ENCODE peak calls at places on chromosomes 2 and 18, in seven cellular contexts. Q is AG09309, D is H1, J is cardiac muscle cell, S is AG10803, R is cardiac fibroblast, W is thyroid gland. K is an unnamed sample.

GRCh38 chr2:239025081-239025801 is 177.4 kb downstream of the TWIST2 start:
- DNase-seq in J (peak), W (no peak), Q (peak), S (peak), R (peak), D (no peak), K (no peak)

GRCh38 chr2:217890445-217890844 is 112.3 kb downstream of the TNS1 start:
- DNase-seq in S (peak), D (no peak), J (peak), Q (peak), R (peak), W (peak), K (no peak)

GRCh38 chr2:100121124-100121718 is 21.2 kb downstream of the AFF3 start:
- DNase-seq in W (no peak), S (no peak), J (no peak), R (no peak), Q (no peak), D (no peak), K (no peak)

GRCh38 chr2:120847700-120848321 is 112.1 kb downstream of the GLI2 start:
- DNase-seq in R (no peak), D (no peak), W (no peak), J (peak), S (peak), Q (no peak), K (no peak)

GRCh38 chr2:10404324-10405143 is 43.6 kb downstream of the ODC1 start:
- DNase-seq in S (peak), Q (no peak), J (no peak), R (no peak), W (no peak), D (no peak), K (no peak)

GRCh38 chr2:27587025-27587424 is 4.2 kb downstream of the ZNF512 start:
- DNase-seq in J (no peak), W (no peak), R (no peak), S (no peak), Q (no peak), D (no peak), K (no peak)

GRCh38 chr2:97844311-97844859 is 131.0 kb downstream of the ZAP70 start:
- DNase-seq in J (no peak), D (no peak), S (no peak), W (no peak), Q (no peak), R (peak), K (no peak)

GRCh38 chr18:26989842-26990241 is 124.3 kb upstream of the AQP4 start:
- DNase-seq in W (no peak), J (no peak), R (no peak), S (no peak), D (no peak), Q (no peak), K (no peak)

GRCh38 chr18:79905389-79905911 is 46.0 kb downstream of the SLC66A2 start:
- DNase-seq in Q (no peak), S (peak), J (peak), W (no peak), D (peak), R (no peak), K (peak)

GRCh38 chr2:215712850-215713230 is 277.0 kb upstream of the FN1 start:
- DNase-seq in R (peak), S (peak), Q (no peak), W (no peak), J (peak), D (no peak), K (no peak)

GRCh38 chr2:241803387-241804325 is 5.3 kb upstream of the NEU4 start:
- DNase-seq in S (peak), J (peak), D (peak), W (peak), Q (no peak), R (peak), K (peak)

GRCh38 chr2:113757059-113757657 is 716 bp upstream of the SLC35F5 start:
- DNase-seq in S (no peak), D (no peak), W (peak), R (no peak), J (no peak), Q (no peak), K (no peak)

GRCh38 chr2:241252778-241253475 is 62.5 kb downstream of the HDLBP start:
- DNase-seq in J (no peak), S (no peak), W (no peak), Q (no peak), R (no peak), D (no peak), K (no peak)

GRCh38 chr2:7838636-7839035 is 843.2 kb upstream of the ID2 start:
- DNase-seq in W (no peak), J (no peak), D (no peak), S (no peak), Q (no peak), R (no peak), K (no peak)

GRCh38 chr2:116668691-116669090 is 1145.8 kb upstream of the DDX18 start:
- DNase-seq in Q (no peak), D (no peak), W (no peak), S (no peak), R (no peak), J (no peak), K (no peak)

GRCh38 chr2:188079176-188079575 is 212.5 kb upstream of the GULP1 start:
- DNase-seq in W (no peak), R (peak), S (peak), J (peak), D (no peak), Q (peak), K (no peak)

GRCh38 chr18:77339093-77339492 is 89.4 kb downstream of the GALR1 start:
- DNase-seq in R (no peak), D (no peak), W (no peak), J (no peak), Q (no peak), S (no peak), K (no peak)

GRCh38 chr2:60742419-60742818 is 13.6 kb upstream of the PAPOLG start:
- DNase-seq in R (no peak), W (no peak), S (no peak), D (no peak), J (no peak), Q (no peak), K (peak)

GRCh38 chr2:1874950-1875349 is 130.6 kb upstream of the PXDN start:
- DNase-seq in S (no peak), Q (no peak), R (no peak), D (no peak), W (no peak), J (no peak), K (no peak)

GRCh38 chr2:161131074-161131680 is 29.1 kb upstream of the TANK start:
- DNase-seq in R (no peak), J (no peak), Q (no peak), S (no peak), W (no peak), D (no peak), K (no peak)

GRCh38 chr18:77865853-77866252 is 616.2 kb downstream of the GALR1 start:
- DNase-seq in J (no peak), D (no peak), R (no peak), S (no peak), W (no peak), Q (no peak), K (peak)

GRCh38 chr2:142825861-142826260 is 51.6 kb upstream of the KYNU start:
- DNase-seq in J (peak), R (no peak), Q (no peak), S (peak), W (no peak), D (no peak), K (no peak)

GRCh38 chr2:232689152-232689910 is 7.8 kb upstream of the GIGYF2 start:
- DNase-seq in D (no peak), R (peak), S (peak), W (peak), J (peak), Q (no peak), K (no peak)

GRCh38 chr2:215974700-215975429 is 38.5 kb downstream of the MREG start:
- DNase-seq in S (no peak), D (no peak), J (peak), W (no peak), R (no peak), Q (no peak), K (no peak)

GRCh38 chr2:54522624-54523281 is 66.6 kb downstream of the SPTBN1 start:
- DNase-seq in R (peak), Q (no peak), J (peak), S (no peak), W (peak), D (peak), K (peak)

GRCh38 chr2:54519841-54520459 is 63.8 kb downstream of the SPTBN1 start:
- DNase-seq in J (no peak), S (no peak), W (no peak), R (no peak), D (no peak), Q (no peak), K (no peak)

GRCh38 chr2:54518430-54518829 is 62.3 kb downstream of the SPTBN1 start:
- DNase-seq in S (no peak), W (no peak), D (no peak), J (no peak), Q (no peak), R (no peak), K (no peak)

GRCh38 chr2:54523336-54523959 is 67.3 kb downstream of the SPTBN1 start:
- DNase-seq in D (no peak), J (no peak), W (no peak), R (no peak), Q (no peak), S (peak), K (no peak)

DNA sequence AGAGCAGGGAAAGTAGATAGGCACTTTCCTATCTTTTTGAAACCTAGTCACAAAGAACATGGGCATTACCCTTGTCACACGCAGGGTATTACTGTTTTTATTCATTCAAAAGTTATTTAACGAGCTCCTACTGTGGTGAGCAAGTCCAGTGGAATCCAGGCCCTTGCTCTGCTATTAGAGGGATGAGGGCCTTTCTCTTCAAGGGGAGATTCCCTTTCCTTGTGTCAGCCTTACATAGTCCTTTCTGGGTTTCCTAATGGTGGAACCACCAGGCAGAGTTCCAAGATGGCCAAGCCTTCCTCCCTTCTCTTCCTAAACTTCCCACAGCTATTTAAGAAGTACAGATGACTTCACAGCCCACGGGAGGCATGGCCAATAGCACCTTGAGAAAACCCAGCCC is 64.6 kb downstream of the SPTBN1 start:
- DNase-seq in W (no peak), S (peak), J (peak), D (no peak), R (peak), Q (peak), K (no peak)
- H3K4me3 ChIP-seq in W (no peak), S (no peak), J (no peak), D (no peak), R (no peak), Q (no peak), K (no peak)

GRCh38 chr2:157172239-157172638 is 85.3 kb upstream of the GALNT5 start:
- DNase-seq in R (peak), Q (no peak), S (peak), W (no peak), J (no peak), D (no peak), K (no peak)

GRCh38 chr2:157176602-157177001 is 80.9 kb upstream of the GALNT5 start:
- DNase-seq in J (no peak), S (no peak), D (no peak), W (no peak), Q (no peak), R (no peak), K (no peak)

GRCh38 chr2:157172866-157173578 is 84.5 kb upstream of the GALNT5 start:
- DNase-seq in J (peak), S (peak), R (peak), W (no peak), D (no peak), Q (no peak), K (no peak)

GRCh38 chr2:157174321-157174720 is 83.2 kb upstream of the GALNT5 start:
- DNase-seq in W (no peak), R (no peak), J (no peak), D (no peak), S (peak), Q (no peak), K (no peak)

GRCh38 chr2:157173740-157174184 is 83.7 kb upstream of the GALNT5 start:
- DNase-seq in D (no peak), S (peak), W (no peak), R (peak), Q (peak), J (peak), K (no peak)
- H3K4me3 ChIP-seq in D (no peak), S (no peak), W (no peak), R (no peak), Q (no peak), J (no peak), K (no peak)

GRCh38 chr2:24816404-24816803 is 23.2 kb downstream of the CENPO start:
- DNase-seq in R (no peak), W (no peak), Q (no peak), J (no peak), D (peak), S (no peak), K (no peak)
- H3K4me3 ChIP-seq in R (no peak), W (no peak), Q (no peak), J (no peak), D (no peak), S (no peak), K (no peak)

GRCh38 chr2:230827774-230828271 is 36.9 kb upstream of the ITM2C start:
- DNase-seq in R (no peak), J (no peak), D (no peak), S (no peak), W (no peak), Q (no peak), K (peak)
- H3K4me3 ChIP-seq in R (no peak), J (no peak), D (peak), S (no peak), W (peak), Q (no peak), K (no peak)

GRCh38 chr18:22065311-22065710 is 104.1 kb upstream of the GATA6 start:
- DNase-seq in J (no peak), R (no peak), S (no peak), Q (no peak), W (no peak), D (no peak), K (no peak)
- H3K4me3 ChIP-seq in J (no peak), R (no peak), S (no peak), Q (no peak), W (no peak), D (no peak), K (no peak)

GRCh38 chr2:123913266-123913810 is 111.7 kb upstream of the CNTNAP5 start:
- DNase-seq in J (no peak), Q (no peak), D (no peak), W (no peak), R (no peak), S (no peak), K (no peak)

GRCh38 chr2:123908522-123908921 is 116.6 kb upstream of the CNTNAP5 start:
- DNase-seq in Q (no peak), D (no peak), J (no peak), S (no peak), W (no peak), R (no peak), K (no peak)
- H3K4me3 ChIP-seq in Q (no peak), D (no peak), J (no peak), S (no peak), W (no peak), R (no peak), K (no peak)

GRCh38 chr2:106159867-106160785 is 34.0 kb downstream of the UXS1 start:
- DNase-seq in J (no peak), W (no peak), Q (no peak), D (no peak), R (no peak), S (no peak), K (no peak)
- H3K4me3 ChIP-seq in J (no peak), W (no peak), Q (no peak), D (no peak), R (no peak), S (no peak), K (no peak)